ENCODE peak calls at places on chromosomes 3 and 15, in ten cellular contexts. I is fibroblast of lung; V is cardiac muscle cell; A is naive thymus-derived CD4-positive, alpha-beta T cell; F is spleen; M is psoas muscle; E is CD8-positive, alpha-beta memory T cell; H is CD4-positive, CD25-positive, alpha-beta regulatory T cell; Y is endodermal cell; Q is mucosa of descending colon. D is an unnamed sample. For H3K4me1, the result is how much of the 10 kb centered on the place peaks cover.

GRCh38 chr3:141876381-141876890 is at the start of gene ATP1B3:
- DNase-seq in I (peak), V (peak), A (peak), F (peak), M (peak), E (peak), H (peak), Y (peak), Q (peak), D (peak)

GRCh38 chr3:153429821-153430220 is 267.8 kb downstream of the RAP2B start:
- DNase-seq in I (no peak), V (peak), A (no peak), F (no peak), M (no peak), E (no peak), H (no peak), Y (no peak), Q (no peak), D (no peak)

GRCh38 chr3:47961815-47962606 is 54.2 kb downstream of the MAP4 start:
- DNase-seq in I (peak), V (no peak), A (peak), F (no peak), M (no peak), E (peak), H (peak), Y (peak), Q (peak), D (no peak)

GRCh38 chr3:58214484-58215316 is 3.9 kb upstream of the DNASE1L3 start:
- DNase-seq in I (no peak), V (no peak), A (no peak), F (peak), M (no peak), E (no peak), H (peak), Y (peak), Q (no peak), D (no peak)

GRCh38 chr15:68528891-68529290 is 49.9 kb upstream of the CORO2B start:
- DNase-seq in I (peak), V (peak), A (no peak), F (no peak), M (no peak), E (no peak), H (no peak), Y (no peak), Q (peak), D (no peak)

GRCh38 chr3:180401226-180401625 is 200.7 kb upstream of the TTC14 start:
- DNase-seq in I (peak), V (no peak), A (no peak), F (no peak), M (no peak), E (no peak), H (no peak), Y (no peak), Q (no peak), D (no peak)

GRCh38 chr3:174986685-174987084 is 127.6 kb downstream of the NAALADL2 start:
- DNase-seq in I (peak), V (peak), A (no peak), F (no peak), M (no peak), E (no peak), H (no peak), Y (no peak), Q (no peak), D (no peak)

GRCh38 chr3:161266731-161267150 is 45.6 kb downstream of the NMD3 start:
- DNase-seq in I (peak), V (peak), A (no peak), F (no peak), M (no peak), E (no peak), H (no peak), Y (no peak), Q (no peak), D (no peak)

GRCh38 chr3:169771651-169772529 is 1.3 kb upstream of the MYNN start:
- DNase-seq in I (peak), V (peak), A (peak), F (no peak), M (peak), E (peak), H (peak), Y (peak), Q (peak), D (peak)

GRCh38 chr15:25176616-25176923 is 221.8 kb downstream of the SNRPN start:
- DNase-seq in I (no peak), V (no peak), A (no peak), F (peak), M (peak), E (no peak), H (no peak), Y (peak), Q (no peak), D (no peak)

GRCh38 chr15:94040523-94041248 is 190.7 kb upstream of the MCTP2 start:
- DNase-seq in I (peak), V (no peak), A (no peak), F (no peak), M (no peak), E (no peak), H (no peak), Y (no peak), Q (no peak), D (no peak)

GRCh38 chr15:99164119-99164518 is 59.2 kb downstream of the SYNM start:
- DNase-seq in I (no peak), V (no peak), A (no peak), F (no peak), M (no peak), E (no peak), H (no peak), Y (peak), Q (no peak), D (no peak)

GRCh38 chr3:28835751-28836150 is 445.1 kb upstream of the RBMS3 start:
- DNase-seq in I (peak), V (peak), A (no peak), F (peak), M (peak), E (no peak), H (no peak), Y (peak), Q (no peak), D (no peak)

GRCh38 chr3:157518881-157519280 is 15.7 kb upstream of the VEPH1 start:
- DNase-seq in I (no peak), V (no peak), A (no peak), F (no peak), M (no peak), E (no peak), H (no peak), Y (no peak), Q (no peak), D (no peak)

GRCh38 chr15:40755821-40756220 is 767 bp upstream of the RMDN3 start:
- DNase-seq in I (no peak), V (no peak), A (no peak), F (peak), M (peak), E (no peak), H (no peak), Y (no peak), Q (no peak), D (no peak)
- H3K4me3 ChIP-seq in I (peak), V (peak), A (peak), F (peak), M (peak), E (peak), H (peak), Y (peak), Q (no peak), D (peak)

DNA sequence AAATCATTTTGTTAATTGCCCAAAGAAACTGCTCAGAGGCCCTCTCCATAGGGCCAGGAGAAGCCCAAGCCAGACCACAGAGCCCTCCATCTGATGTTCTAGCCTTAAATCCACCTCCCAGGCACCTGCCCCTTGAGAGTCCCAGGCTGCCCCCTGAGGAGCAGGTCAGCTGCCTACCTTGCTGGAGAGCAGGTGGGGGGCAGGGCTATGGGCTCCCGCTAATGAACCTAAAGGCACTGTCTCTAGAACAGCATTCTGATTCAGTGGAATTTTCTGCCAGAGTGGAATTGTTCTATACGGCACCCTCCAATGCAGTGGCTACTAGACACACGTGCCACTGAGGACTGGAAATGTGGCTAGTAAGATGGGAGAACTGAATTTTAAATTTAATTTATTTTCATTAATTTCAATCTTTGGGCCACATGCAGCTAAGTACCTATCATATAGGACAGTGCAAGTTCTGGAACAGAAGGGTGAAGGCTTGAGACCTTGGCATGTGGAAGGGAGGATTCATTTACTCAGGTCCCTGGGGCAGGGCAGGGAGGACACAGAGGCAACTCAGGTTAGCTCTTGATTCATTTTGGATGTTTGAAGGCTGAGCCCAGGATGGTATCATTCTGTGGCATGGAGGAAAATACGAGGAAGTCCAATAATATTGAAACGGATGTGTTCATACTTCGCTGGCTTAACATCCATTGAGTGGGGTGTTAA is 11.4 kb downstream of the AMOTL2 start:
- DNase-seq in I (no peak), V (no peak), A (no peak), F (peak), M (no peak), E (no peak), H (no peak), Y (peak), Q (no peak), D (no peak)
- H3K4me1 ChIP-seq in I (half or more), V (under half), A (under half), F (half or more), M (half or more), E (under half), H (under half), Y (under half), Q (under half), D (half or more)

GRCh38 chr3:87069021-87069420 is 78.1 kb upstream of the VGLL3 start:
- DNase-seq in I (no peak), V (no peak), A (no peak), F (no peak), M (no peak), E (no peak), H (no peak), Y (no peak), Q (no peak), D (no peak)

DNA sequence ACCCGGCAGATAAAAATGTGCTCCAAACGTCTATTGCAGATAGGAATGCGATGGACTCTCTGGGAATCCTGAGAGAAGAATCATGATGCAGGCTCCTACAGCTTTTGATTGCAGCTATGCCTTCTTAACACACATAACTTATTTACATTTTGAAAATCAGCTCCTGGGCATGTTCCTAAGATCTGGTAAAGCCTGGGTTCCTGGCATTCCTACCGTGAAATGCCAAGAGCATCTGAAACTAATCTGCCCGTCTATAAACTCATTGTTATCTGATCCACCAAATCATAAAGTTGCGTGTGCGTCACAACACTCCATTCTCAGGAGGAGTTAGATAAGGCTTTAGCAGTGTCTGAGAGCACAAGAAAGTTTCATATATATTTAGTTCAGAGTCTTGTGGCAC is 79.0 kb upstream of the VGLL3 start:
- DNase-seq in I (no peak), V (no peak), A (no peak), F (no peak), M (no peak), E (no peak), H (no peak), Y (no peak), Q (no peak), D (no peak)
- H3K4me3 ChIP-seq in I (no peak), V (no peak), A (no peak), F (no peak), M (no peak), E (no peak), H (no peak), Y (no peak), Q (no peak), D (no peak)

GRCh38 chr3:188339410-188340295 is 185.7 kb downstream of the LPP start:
- DNase-seq in I (no peak), V (no peak), A (no peak), F (no peak), M (no peak), E (no peak), H (peak), Y (no peak), Q (no peak), D (no peak)

GRCh38 chr3:188335656-188336055 is 181.7 kb downstream of the LPP start:
- DNase-seq in I (no peak), V (no peak), A (no peak), F (no peak), M (no peak), E (no peak), H (no peak), Y (no peak), Q (no peak), D (no peak)

GRCh38 chr3:188336178-188336577 is 182.2 kb downstream of the LPP start:
- DNase-seq in I (no peak), V (no peak), A (no peak), F (no peak), M (no peak), E (no peak), H (no peak), Y (no peak), Q (no peak), D (no peak)

GRCh38 chr3:188338081-188338480 is 184.1 kb downstream of the LPP start:
- DNase-seq in I (peak), V (no peak), A (no peak), F (no peak), M (no peak), E (no peak), H (no peak), Y (no peak), Q (no peak), D (no peak)

GRCh38 chr3:188337232-188337631 is 183.3 kb downstream of the LPP start:
- DNase-seq in I (no peak), V (no peak), A (no peak), F (no peak), M (no peak), E (no peak), H (no peak), Y (peak), Q (no peak), D (no peak)
- H3K4me1 ChIP-seq in I (under half), V (under half), A (under half), F (under half), M (under half), E (under half), H (under half), Y (under half), Q (under half), D (under half)

DNA sequence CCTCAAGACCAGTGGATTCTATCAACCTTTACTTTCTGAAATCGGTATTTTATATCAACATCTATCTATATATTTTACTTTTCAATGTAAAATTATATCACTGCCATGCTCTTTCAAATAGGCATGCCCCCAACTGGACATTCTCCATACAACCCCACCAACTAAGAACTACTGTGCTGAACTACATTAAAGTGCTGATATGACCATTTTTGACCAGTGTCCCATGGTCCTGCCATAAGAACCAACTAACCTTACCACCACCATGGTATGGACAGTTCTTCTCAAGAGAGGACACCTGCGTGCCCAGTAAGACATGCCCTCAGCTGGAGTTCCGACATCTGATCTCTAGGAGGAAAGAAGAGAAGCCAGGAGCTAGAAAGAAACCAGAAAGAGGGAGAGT is 15.6 kb downstream of the POMGNT2 start:
- DNase-seq in I (no peak), V (no peak), A (no peak), F (no peak), M (no peak), E (no peak), H (no peak), Y (no peak), Q (no peak), D (no peak)
- H3K4me3 ChIP-seq in I (no peak), V (no peak), A (no peak), F (no peak), M (no peak), E (no peak), H (no peak), Y (no peak), Q (no peak), D (no peak)

GRCh38 chr3:30680789-30681188 is 74.4 kb downstream of the TGFBR2 start:
- DNase-seq in I (peak), V (peak), A (no peak), F (no peak), M (no peak), E (peak), H (no peak), Y (peak), Q (no peak), D (no peak)
- H3K4me1 ChIP-seq in I (under half), V (under half), A (under half), F (half or more), M (under half), E (half or more), H (under half), Y (under half), Q (under half), D (half or more)

GRCh38 chr3:55446860-55447259 is 40.2 kb downstream of the WNT5A start:
- DNase-seq in I (no peak), V (no peak), A (no peak), F (no peak), M (no peak), E (no peak), H (no peak), Y (no peak), Q (peak), D (no peak)
- H3K4me3 ChIP-seq in I (no peak), V (no peak), A (no peak), F (no peak), M (no peak), E (no peak), H (no peak), Y (no peak), Q (no peak), D (no peak)

GRCh38 chr15:52563499-52564060 is 5.2 kb downstream of the ARPP19 start:
- DNase-seq in I (no peak), V (no peak), A (no peak), F (no peak), M (no peak), E (no peak), H (no peak), Y (no peak), Q (no peak), D (no peak)
- H3K4me1 ChIP-seq in I (under half), V (under half), A (under half), F (half or more), M (half or more), E (half or more), H (half or more), Y (under half), Q (under half), D (half or more)

GRCh38 chr15:47820047-47820779 is 102.9 kb downstream of the SEMA6D start:
- DNase-seq in I (peak), V (peak), A (no peak), F (no peak), M (no peak), E (no peak), H (no peak), Y (no peak), Q (no peak), D (no peak)
- H3K4me3 ChIP-seq in I (no peak), V (no peak), A (no peak), F (no peak), M (no peak), E (no peak), H (no peak), Y (no peak), Q (no peak), D (no peak)

D was measured in tibial artery.